ENCODE peak calls at places on chromosome 1, in seven cellular contexts. One of them, this sample, is unnamed.

GRCh38 chr1:114521396-114522263 is 10.6 kb upstream of the TRIM33 start:
- DNase-seq in NAMALWA: no peak
- DNase-seq in endodermal cell: no peak
- DNase-seq in hepatic stellate cell: no peak
- DNase-seq in stimulated activated CD8-positive, alpha-beta memory T cell treated with anti-CD3 and anti-CD28 coated beads, Interleukin-4, amount 100 ng/mL, for 1 hour: no peak
- DNase-seq in NCI-H1417: no peak
- DNase-seq in anterior cingulate cortex: no peak
- DNase-seq in this sample: no peak

GRCh38 chr1:86146566-86146965 is 10.0 kb downstream of the COL24A1 start:
- DNase-seq in NAMALWA: peak
- DNase-seq in endodermal cell: no peak
- DNase-seq in hepatic stellate cell: no peak
- DNase-seq in stimulated activated CD8-positive, alpha-beta memory T cell treated with anti-CD3 and anti-CD28 coated beads, Interleukin-4, amount 100 ng/mL, for 1 hour: no peak
- DNase-seq in NCI-H1417: no peak
- DNase-seq in anterior cingulate cortex: no peak
- DNase-seq in this sample: no peak

GRCh38 chr1:64396817-64397216 is 73.1 kb upstream of the CACHD1 start:
- DNase-seq in NAMALWA: peak
- DNase-seq in endodermal cell: peak
- DNase-seq in hepatic stellate cell: no peak
- DNase-seq in stimulated activated CD8-positive, alpha-beta memory T cell treated with anti-CD3 and anti-CD28 coated beads, Interleukin-4, amount 100 ng/mL, for 1 hour: no peak
- DNase-seq in NCI-H1417: no peak
- DNase-seq in anterior cingulate cortex: no peak
- DNase-seq in this sample: no peak

GRCh38 chr1:44377925-44378784 is 23.1 kb upstream of the ERI3 start:
- DNase-seq in NAMALWA: peak
- DNase-seq in endodermal cell: peak
- DNase-seq in hepatic stellate cell: peak
- DNase-seq in stimulated activated CD8-positive, alpha-beta memory T cell treated with anti-CD3 and anti-CD28 coated beads, Interleukin-4, amount 100 ng/mL, for 1 hour: peak
- DNase-seq in NCI-H1417: peak
- DNase-seq in anterior cingulate cortex: peak
- DNase-seq in this sample: peak

GRCh38 chr1:2836333-2836970 is 35.0 kb upstream of the TTC34 start:
- DNase-seq in NAMALWA: no peak
- DNase-seq in endodermal cell: no peak
- DNase-seq in hepatic stellate cell: no peak
- DNase-seq in stimulated activated CD8-positive, alpha-beta memory T cell treated with anti-CD3 and anti-CD28 coated beads, Interleukin-4, amount 100 ng/mL, for 1 hour: no peak
- DNase-seq in NCI-H1417: no peak
- DNase-seq in anterior cingulate cortex: no peak
- DNase-seq in this sample: no peak

GRCh38 chr1:93659805-93660479 is 21.7 kb downstream of the BCAR3 start:
- DNase-seq in NAMALWA: no peak
- DNase-seq in endodermal cell: no peak
- DNase-seq in hepatic stellate cell: no peak
- DNase-seq in stimulated activated CD8-positive, alpha-beta memory T cell treated with anti-CD3 and anti-CD28 coated beads, Interleukin-4, amount 100 ng/mL, for 1 hour: no peak
- DNase-seq in NCI-H1417: no peak
- DNase-seq in anterior cingulate cortex: no peak
- DNase-seq in this sample: no peak

GRCh38 chr1:87202922-87203655 is 125.6 kb upstream of the LMO4 start:
- DNase-seq in NAMALWA: no peak
- DNase-seq in endodermal cell: no peak
- DNase-seq in hepatic stellate cell: no peak
- DNase-seq in stimulated activated CD8-positive, alpha-beta memory T cell treated with anti-CD3 and anti-CD28 coated beads, Interleukin-4, amount 100 ng/mL, for 1 hour: no peak
- DNase-seq in NCI-H1417: no peak
- DNase-seq in anterior cingulate cortex: no peak
- DNase-seq in this sample: no peak

GRCh38 chr1:186212574-186213224 is 162.4 kb downstream of the TPR start:
- DNase-seq in NAMALWA: peak
- DNase-seq in endodermal cell: peak
- DNase-seq in hepatic stellate cell: peak
- DNase-seq in stimulated activated CD8-positive, alpha-beta memory T cell treated with anti-CD3 and anti-CD28 coated beads, Interleukin-4, amount 100 ng/mL, for 1 hour: no peak
- DNase-seq in NCI-H1417: peak
- DNase-seq in anterior cingulate cortex: peak
- DNase-seq in this sample: peak

GRCh38 chr1:43841511-43841910 is 92.1 kb upstream of the ARTN start:
- DNase-seq in NAMALWA: no peak
- DNase-seq in endodermal cell: no peak
- DNase-seq in hepatic stellate cell: no peak
- DNase-seq in stimulated activated CD8-positive, alpha-beta memory T cell treated with anti-CD3 and anti-CD28 coated beads, Interleukin-4, amount 100 ng/mL, for 1 hour: no peak
- DNase-seq in NCI-H1417: no peak
- DNase-seq in anterior cingulate cortex: no peak
- DNase-seq in this sample: no peak

GRCh38 chr1:29196863-29197589 is 15.3 kb upstream of the SRSF4 start:
- DNase-seq in NAMALWA: no peak
- DNase-seq in endodermal cell: no peak
- DNase-seq in hepatic stellate cell: peak
- DNase-seq in stimulated activated CD8-positive, alpha-beta memory T cell treated with anti-CD3 and anti-CD28 coated beads, Interleukin-4, amount 100 ng/mL, for 1 hour: no peak
- DNase-seq in NCI-H1417: no peak
- DNase-seq in anterior cingulate cortex: no peak
- DNase-seq in this sample: no peak

GRCh38 chr1:76162254-76162653 is 87.7 kb downstream of the ST6GALNAC3 start:
- DNase-seq in NAMALWA: no peak
- DNase-seq in endodermal cell: no peak
- DNase-seq in hepatic stellate cell: no peak
- DNase-seq in stimulated activated CD8-positive, alpha-beta memory T cell treated with anti-CD3 and anti-CD28 coated beads, Interleukin-4, amount 100 ng/mL, for 1 hour: no peak
- DNase-seq in NCI-H1417: no peak
- DNase-seq in anterior cingulate cortex: no peak
- DNase-seq in this sample: peak

GRCh38 chr1:22126531-22126930 is 16.4 kb downstream of the WNT4 start:
- DNase-seq in NAMALWA: peak
- DNase-seq in endodermal cell: no peak
- DNase-seq in hepatic stellate cell: no peak
- DNase-seq in stimulated activated CD8-positive, alpha-beta memory T cell treated with anti-CD3 and anti-CD28 coated beads, Interleukin-4, amount 100 ng/mL, for 1 hour: no peak
- DNase-seq in NCI-H1417: no peak
- DNase-seq in anterior cingulate cortex: no peak
- DNase-seq in this sample: no peak

GRCh38 chr1:38730511-38731397 is 128.8 kb downstream of the RRAGC start:
- DNase-seq in NAMALWA: no peak
- DNase-seq in endodermal cell: peak
- DNase-seq in hepatic stellate cell: no peak
- DNase-seq in stimulated activated CD8-positive, alpha-beta memory T cell treated with anti-CD3 and anti-CD28 coated beads, Interleukin-4, amount 100 ng/mL, for 1 hour: no peak
- DNase-seq in NCI-H1417: no peak
- DNase-seq in anterior cingulate cortex: no peak
- DNase-seq in this sample: no peak

GRCh38 chr1:26094677-26095383 is 16.8 kb upstream of the PDIK1L start:
- DNase-seq in NAMALWA: no peak
- DNase-seq in endodermal cell: peak
- DNase-seq in hepatic stellate cell: peak
- DNase-seq in stimulated activated CD8-positive, alpha-beta memory T cell treated with anti-CD3 and anti-CD28 coated beads, Interleukin-4, amount 100 ng/mL, for 1 hour: no peak
- DNase-seq in NCI-H1417: peak
- DNase-seq in anterior cingulate cortex: no peak
- DNase-seq in this sample: no peak

GRCh38 chr1:162056043-162056442 is 13.4 kb upstream of the NOS1AP start:
- DNase-seq in NAMALWA: peak
- DNase-seq in endodermal cell: peak
- DNase-seq in hepatic stellate cell: peak
- DNase-seq in stimulated activated CD8-positive, alpha-beta memory T cell treated with anti-CD3 and anti-CD28 coated beads, Interleukin-4, amount 100 ng/mL, for 1 hour: peak
- DNase-seq in NCI-H1417: peak
- DNase-seq in anterior cingulate cortex: peak
- DNase-seq in this sample: peak

GRCh38 chr1:179025125-179025974 is at the start of gene FAM20B:
- DNase-seq in NAMALWA: peak
- DNase-seq in endodermal cell: peak
- DNase-seq in hepatic stellate cell: peak
- DNase-seq in stimulated activated CD8-positive, alpha-beta memory T cell treated with anti-CD3 and anti-CD28 coated beads, Interleukin-4, amount 100 ng/mL, for 1 hour: peak
- DNase-seq in NCI-H1417: peak
- DNase-seq in anterior cingulate cortex: peak
- DNase-seq in this sample: peak